ENCODE peak calls at places on chromosomes 1 and 21, in six cellular contexts. P is suprapubic skin, T is transverse colon, G is K562, F is ovary, E is stomach. M is an unnamed sample.

GRCh38 chr1:28326980-28327379 is 1.9 kb upstream of the MED18 start:
- DNase-seq in E (no peak), T (no peak), G (no peak), F (no peak), P (no peak), M (no peak)

GRCh38 chr1:182111496-182111895 is 50.0 kb upstream of the ZNF648 start:
- DNase-seq in P (no peak), F (no peak), E (peak; percentile 93), T (peak; percentile 48), G (no peak), M (no peak)

GRCh38 chr1:237270338-237270737 is 228.4 kb downstream of the RYR2 start:
- DNase-seq in G (no peak), E (no peak), F (no peak), P (no peak), T (no peak), M (no peak)

GRCh38 chr1:233294991-233295774 is at the start of gene PCNX2:
- DNase-seq in P (no peak), T (peak; percentile 65), G (peak; percentile 33), E (peak; percentile 67), F (peak; percentile 50), M (peak; percentile 58)

GRCh38 chr1:201022824-201023516 is 544 bp downstream of the KIF21B start:
- DNase-seq in P (no peak), E (no peak), G (no peak), F (no peak), T (peak; percentile 42), M (peak; percentile 47)

GRCh38 chr1:205810448-205811157 is 2.4 kb downstream of the SLC41A1 start:
- DNase-seq in T (no peak), P (no peak), F (no peak), G (peak; percentile 43), E (no peak), M (no peak)

GRCh38 chr1:195617157-195617556 is 991.1 kb downstream of the KCNT2 start:
- DNase-seq in G (no peak), E (no peak), P (no peak), T (no peak), F (no peak), M (no peak)

GRCh38 chr1:181784039-181784683 is 277.4 kb downstream of the ZNF648 start:
- DNase-seq in G (no peak), F (no peak), E (no peak), P (no peak), T (no peak), M (no peak)

GRCh38 chr21:25039461-25040380 is 567.6 kb downstream of the MRPL39 start:
- DNase-seq in T (no peak), G (no peak), F (no peak), E (no peak), P (no peak), M (no peak)

GRCh38 chr1:234326493-234327366 is 46.5 kb upstream of the COA6 start:
- DNase-seq in E (peak; percentile 60), T (peak; percentile 55), F (no peak), G (peak; percentile 71), P (no peak), M (peak; percentile 39)

GRCh38 chr1:161258439-161259386 is at the start of gene PCP4L1:
- DNase-seq in G (no peak), E (peak; percentile 65), T (peak; percentile 37), P (no peak), F (peak; percentile 65), M (peak; percentile 89)

GRCh38 chr21:26194811-26195251 is 24.3 kb upstream of the APP start:
- DNase-seq in P (no peak), E (no peak), F (no peak), T (no peak), G (no peak), M (no peak)

GRCh38 chr1:15056515-15057285 is 96.8 kb upstream of the TMEM51 start:
- DNase-seq in G (peak; percentile 34), T (no peak), F (no peak), E (no peak), P (no peak), M (no peak)

GRCh38 chr1:35809156-35810095 is 1.6 kb downstream of the AGO4 start:
- DNase-seq in T (no peak), P (no peak), F (no peak), E (no peak), G (no peak), M (no peak)

GRCh38 chr1:13731897-13732296 is 31.9 kb downstream of the PRDM2 start:
- DNase-seq in F (no peak), T (no peak), P (no peak), G (no peak), E (no peak), M (no peak)

GRCh38 chr1:216462061-216462775 is 39.0 kb upstream of the USH2A start:
- DNase-seq in P (no peak), F (no peak), G (no peak), T (no peak), E (no peak), M (no peak)
- TF ChIP-seq EP300 in P (no peak), F (no peak), G (no peak), T (no peak), E (no peak), M (no peak)

DNA sequence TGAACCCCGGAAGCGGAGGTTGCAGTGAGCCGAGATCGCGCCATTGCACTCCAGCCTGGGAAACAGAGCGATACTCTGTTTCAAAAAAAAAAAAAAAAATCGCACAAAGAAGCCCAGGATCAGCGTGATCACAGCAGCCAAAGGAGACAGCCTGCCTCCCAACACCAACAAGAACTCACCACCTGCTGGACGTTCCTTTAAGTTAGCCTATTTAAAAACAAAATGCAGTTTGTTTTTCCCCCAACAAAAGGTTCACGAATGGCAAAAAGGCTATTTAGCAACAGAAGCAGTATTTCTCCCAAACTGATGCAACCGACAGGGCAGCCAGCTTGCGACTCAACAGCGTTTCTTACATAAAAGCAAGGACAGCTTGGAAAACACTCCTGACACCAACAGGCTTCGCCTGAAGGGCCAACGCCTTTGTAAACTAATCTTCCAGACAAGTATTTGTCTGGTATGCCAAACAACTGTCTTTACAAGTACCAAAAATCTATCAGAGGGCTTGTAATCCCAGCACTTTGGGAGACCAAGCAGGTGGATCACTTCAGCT is 6.8 kb downstream of the SSU72 start:
- DNase-seq in G (no peak), F (no peak), P (no peak), T (no peak), E (no peak), M (no peak)
- TF ChIP-seq POLR2A in G (peak; percentile 14), F (no peak), P (no peak), T (no peak), E (no peak), M (no peak)

DNA sequence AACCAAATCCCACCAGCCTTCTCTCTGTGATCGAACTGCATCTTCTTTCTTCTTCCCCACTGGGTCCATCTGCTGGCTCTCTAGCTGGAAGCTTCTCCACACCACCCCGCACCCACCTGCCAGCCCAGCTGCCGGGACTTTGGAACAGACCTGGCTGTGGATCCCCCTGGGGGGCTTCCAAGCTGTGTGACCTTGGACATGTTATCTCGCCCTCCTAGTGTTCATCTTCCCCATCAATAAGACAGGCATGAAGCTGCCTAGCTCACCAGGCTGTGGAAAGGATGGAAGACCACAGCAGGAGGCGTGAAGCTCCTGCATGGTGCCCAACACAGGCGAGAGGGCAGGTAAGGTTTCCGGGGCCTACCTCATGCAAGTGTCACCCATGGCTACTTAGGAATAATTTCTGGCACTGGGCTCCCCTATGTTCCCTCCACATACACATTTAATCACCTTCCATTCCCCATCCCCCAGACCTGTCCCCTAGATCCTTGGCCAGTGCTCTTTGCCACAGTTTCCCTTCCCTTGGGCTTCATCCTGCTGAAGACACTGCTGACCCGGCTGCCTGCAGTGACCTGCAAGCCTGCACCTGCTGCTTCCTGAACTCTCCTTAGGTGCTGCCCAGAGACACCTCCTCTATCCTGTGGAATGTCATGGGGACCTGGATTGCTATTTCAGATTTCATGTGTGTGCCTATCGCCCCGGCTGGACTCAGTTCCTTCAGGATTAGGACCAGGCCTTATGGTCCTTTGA is 13.2 kb upstream of the C2CD2 start:
- DNase-seq in F (no peak), E (no peak), G (no peak), T (no peak), P (peak; percentile 41), M (no peak)
- H3K27ac ChIP-seq in F (no peak overlapping the region), E (no peak overlapping the region), G (no peak overlapping the region), T (no peak overlapping the region), P (no peak overlapping the region), M (no peak overlapping the region)

DNA sequence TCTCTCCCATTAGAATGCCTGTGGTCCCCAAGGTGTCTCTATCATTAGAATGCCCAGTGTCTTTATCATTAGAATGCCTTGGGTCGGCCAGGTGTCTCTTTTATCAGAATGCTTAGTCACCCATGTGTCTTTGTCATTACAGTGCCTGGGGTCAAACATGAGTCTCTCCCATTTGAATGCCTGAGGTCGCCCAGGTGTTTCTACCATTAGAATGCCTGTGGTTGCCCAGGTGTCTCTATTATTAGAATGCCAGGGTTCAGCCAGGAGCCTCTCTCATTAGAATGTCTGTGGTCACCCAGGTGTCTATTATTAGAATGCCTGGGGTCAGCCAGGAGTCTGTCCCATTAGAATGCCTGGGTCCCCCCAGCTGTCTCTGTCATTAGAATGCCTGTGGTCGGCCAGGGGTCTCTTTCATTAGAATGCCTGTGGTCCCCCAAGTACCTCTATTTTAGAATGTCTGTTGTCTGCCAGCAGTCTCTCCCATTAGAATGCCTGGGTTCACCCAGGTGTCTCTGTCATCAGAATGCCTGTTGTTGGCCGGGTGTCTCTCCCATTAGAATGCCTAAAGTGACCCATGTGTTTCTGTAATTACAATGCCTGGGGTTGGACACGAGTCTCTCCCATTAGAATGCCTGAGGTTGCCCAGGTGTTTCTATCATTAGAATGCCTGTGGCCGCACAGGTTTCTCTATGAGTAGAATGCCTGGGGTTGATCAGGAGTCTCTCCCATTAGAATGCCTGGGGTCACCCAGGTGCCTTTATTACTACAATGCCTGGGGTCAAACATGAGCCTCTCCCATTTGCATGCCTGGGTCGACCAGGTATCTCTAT is 57.1 kb downstream of the RNF187 start:
- DNase-seq in E (no peak), G (no peak), P (peak; percentile 52), F (peak; percentile 2), T (no peak), M (peak; percentile 8)
- TF ChIP-seq EP300 in E (no peak), G (no peak), P (no peak), F (no peak), T (no peak), M (no peak)

M was measured in upper lobe of left lung.